ENCODE peak calls at places on chromosomes 7 and 10, in eight cellular contexts. Y is brain microvascular endothelial cell; I is adrenal gland; E is activated T-helper 9 cell treated with anti-CD3 and anti-CD28 coated beads, Interleukin-2, amount 50 U/mL, for 16 hours; U is M059J; W is thoracic aorta; T is neural crest cell; X is cardiac muscle cell. B is an unnamed sample.

GRCh38 chr7:33261585-33261984 is 132.2 kb downstream of the BBS9 start:
- DNase-seq in T (no peak), U (peak), W (no peak), E (no peak), X (no peak), Y (peak), I (no peak), B (peak)

GRCh38 chr7:143477501-143478150 is at the start of gene TAS2R41:
- DNase-seq in X (no peak), U (no peak), E (no peak), T (no peak), I (no peak), W (no peak), Y (no peak), B (no peak)

GRCh38 chr7:150428671-150429451 is 21.6 kb upstream of the GIMAP8 start:
- DNase-seq in Y (peak), X (no peak), E (no peak), I (peak), U (peak), W (no peak), T (no peak), B (peak)

GRCh38 chr10:127715782-127716378 is 21.1 kb upstream of the FOXI2 start:
- DNase-seq in W (no peak), Y (no peak), E (no peak), T (no peak), I (no peak), X (peak), U (peak), B (peak)

GRCh38 chr7:555551-556160 is 36.0 kb upstream of the PDGFA start:
- DNase-seq in I (no peak), Y (no peak), X (no peak), T (no peak), E (no peak), W (no peak), U (no peak), B (no peak)

GRCh38 chr10:124685251-124685650 is 58.9 kb downstream of the FAM53B start:
- DNase-seq in E (no peak), Y (no peak), T (no peak), U (no peak), X (no peak), W (no peak), I (no peak), B (peak)

GRCh38 chr7:47846117-47846836 is 102.0 kb downstream of the PKD1L1 start:
- DNase-seq in U (peak), X (no peak), W (no peak), I (no peak), E (no peak), Y (peak), T (no peak), B (peak)

GRCh38 chr10:111323567-111323966 is 246.7 kb downstream of the ADRA2A start:
- DNase-seq in T (no peak), X (no peak), I (no peak), Y (no peak), E (no peak), W (no peak), U (no peak), B (peak)

GRCh38 chr7:48643420-48644013 is 280.8 kb upstream of the CDC14C start:
- DNase-seq in I (no peak), U (no peak), W (no peak), E (no peak), X (peak), T (no peak), Y (no peak), B (no peak)

GRCh38 chr7:124813962-124814798 is 48.6 kb upstream of the GPR37 start:
- DNase-seq in Y (no peak), X (no peak), I (no peak), E (no peak), U (no peak), W (no peak), T (no peak), B (no peak)

GRCh38 chr7:151131622-151132293 is 35.7 kb downstream of the GBX1 start:
- DNase-seq in X (no peak), T (no peak), Y (no peak), W (no peak), U (no peak), I (no peak), E (no peak), B (no peak)

GRCh38 chr10:132319853-132320669 is 11.9 kb upstream of the LRRC27 start:
- DNase-seq in Y (peak), U (peak), T (no peak), E (peak), I (peak), W (no peak), X (no peak), B (peak)

GRCh38 chr7:142581341-142581740 is 167.9 kb upstream of the PRSS1 start:
- DNase-seq in X (peak), W (no peak), I (no peak), T (no peak), U (peak), E (no peak), Y (no peak), B (peak)

GRCh38 chr7:45055594-45056219 is 33.1 kb downstream of the NACAD start:
- DNase-seq in E (no peak), X (no peak), U (no peak), I (no peak), Y (no peak), T (no peak), W (no peak), B (no peak)

GRCh38 chr7:129859188-129859587 is 93.6 kb downstream of the UBE2H start:
- DNase-seq in U (no peak), E (no peak), X (peak), W (no peak), T (no peak), I (no peak), Y (peak), B (no peak)

GRCh38 chr7:82517059-82517458 is 73.5 kb upstream of the CACNA2D1 start:
- DNase-seq in W (no peak), T (no peak), X (no peak), E (no peak), Y (no peak), I (no peak), U (no peak), B (no peak)

GRCh38 chr10:97866524-97867219 is 17.0 kb downstream of the GOLGA7B start:
- DNase-seq in X (no peak), Y (no peak), T (no peak), U (no peak), I (no peak), E (no peak), W (no peak), B (no peak)

GRCh38 chr10:29713450-29713849 is 78.7 kb upstream of the SVIL start:
- DNase-seq in I (no peak), W (no peak), X (no peak), T (no peak), U (no peak), E (no peak), Y (no peak), B (no peak)

GRCh38 chr10:15898046-15898445 is 37.7 kb upstream of the MINDY3 start:
- DNase-seq in X (no peak), Y (peak), I (no peak), E (no peak), W (no peak), U (peak), T (no peak), B (peak)

GRCh38 chr7:32583791-32584190 is 88.5 kb downstream of the AVL9 start:
- DNase-seq in E (no peak), Y (peak), U (no peak), X (no peak), T (no peak), I (no peak), W (no peak), B (peak)

GRCh38 chr7:107592361-107593024 is 12.4 kb downstream of the BCAP29 start:
- DNase-seq in Y (no peak), X (no peak), E (no peak), I (no peak), T (no peak), U (no peak), W (no peak), B (peak)

GRCh38 chr10:131848741-131849590 is 51.8 kb upstream of the PPP2R2D start:
- DNase-seq in T (no peak), Y (no peak), W (no peak), X (no peak), I (no peak), U (no peak), E (no peak), B (no peak)

GRCh38 chr10:29714096-29714874 is 79.5 kb upstream of the SVIL start:
- DNase-seq in T (no peak), E (no peak), I (peak), U (peak), W (no peak), X (no peak), Y (peak), B (peak)